ENCODE peak calls at places on chromosomes 4 and X, in five cellular contexts. Y is HT1080; G is heart left ventricle; H is T-cell; V is activated CD4-positive, alpha-beta T cell treated with anti-CD3 and anti-CD28 coated beads, Interleukin-2, amount 50 U/mL, for 4 hours. T is an unnamed sample.
A peak's percentile ranks its signal among the peaks of the same experiment; 100 is the strongest.

GRCh38 chr4:15996773-15997172 is 33.8 kb upstream of the FGFBP2 start:
- DNase-seq in Y (peak; percentile 28), G (no peak), H (no peak), V (no peak), T (no peak)

GRCh38 chr4:41613782-41614181 is 75.8 kb downstream of the LIMCH1 start:
- DNase-seq in Y (no peak), G (no peak), H (no peak), V (no peak), T (no peak)

GRCh38 chr4:48071171-48071570 is 54.6 kb downstream of the NIPAL1 start:
- DNase-seq in Y (no peak), G (no peak), H (no peak), V (no peak), T (no peak)

GRCh38 chr4:146952896-146953295 is 7.2 kb upstream of the TTC29 start:
- DNase-seq in Y (no peak), G (no peak), H (no peak), V (no peak), T (no peak)

GRCh38 chr4:75289843-75290616 is 224.2 kb downstream of the RCHY1 start:
- DNase-seq in Y (peak; percentile 4), G (no peak), H (no peak), V (no peak), T (no peak)

GRCh38 chrX:18676470-18676869 is 4.6 kb upstream of the RS1 start:
- DNase-seq in Y (no peak), G (no peak), H (no peak), V (no peak), T (no peak)

GRCh38 chrX:124341361-124342132 is 4.8 kb upstream of the SH2D1A start:
- DNase-seq in Y (no peak), G (no peak), H (no peak), V (no peak), T (no peak)

GRCh38 chr4:22901631-22902030 is 208.9 kb downstream of the GBA3 start:
- DNase-seq in Y (no peak), G (no peak), H (no peak), V (no peak), T (no peak)

GRCh38 chr4:41039312-41039711 is 175.0 kb downstream of the APBB2 start:
- DNase-seq in Y (no peak), G (no peak), H (no peak), V (no peak), T (no peak)

GRCh38 chrX:20454117-20454516 is 187.4 kb upstream of the RPS6KA3 start:
- DNase-seq in Y (peak; percentile 64), G (no peak), H (no peak), V (no peak), T (no peak)

GRCh38 chr4:129140521-129140920 is 44.6 kb downstream of the C4orf33 start:
- DNase-seq in Y (no peak), G (no peak), H (no peak), V (no peak), T (no peak)

GRCh38 chr4:6206771-6207290 is 6.5 kb upstream of the JAKMIP1 start:
- DNase-seq in Y (no peak), G (no peak), H (no peak), V (no peak), T (no peak)

GRCh38 chrX:66200855-66201795 is 37.1 kb downstream of the HEPH start:
- DNase-seq in Y (no peak), G (no peak), H (no peak), V (no peak), T (no peak)

GRCh38 chr4:80307183-80307735 is 28.3 kb upstream of the CFAP299 start:
- DNase-seq in Y (peak; percentile 39), G (no peak), H (no peak), V (no peak), T (no peak)

GRCh38 chrX:148573119-148573518 is 72.7 kb downstream of the AFF2 start:
- DNase-seq in Y (no peak), G (no peak), H (no peak), V (no peak), T (no peak)

GRCh38 chr4:113586072-113586471 is 175.5 kb downstream of the CAMK2D start:
- DNase-seq in Y (no peak), G (no peak), H (no peak), V (no peak), T (no peak)

GRCh38 chr4:86977621-86978184 is 42.9 kb downstream of the AFF1 start:
- DNase-seq in Y (peak; percentile 85), G (no peak), H (no peak), V (peak; percentile 6), T (no peak)

GRCh38 chrX:17635231-17635630 is 102.1 kb upstream of the SCML1 start:
- DNase-seq in Y (no peak), G (no peak), H (no peak), V (no peak), T (no peak)

GRCh38 chr4:130336585-130337217 is 1240.7 kb downstream of the C4orf33 start:
- DNase-seq in Y (peak; percentile 21), G (no peak), H (no peak), V (no peak), T (no peak)

GRCh38 chrX:151977009-151977408 is 2.5 kb upstream of the GABRE start:
- DNase-seq in Y (no peak), G (peak; percentile 32), H (no peak), V (no peak), T (no peak)

GRCh38 chr4:24476209-24476781 is 108.1 kb downstream of the DHX15 start:
- DNase-seq in Y (no peak), G (no peak), H (no peak), V (no peak), T (no peak)

GRCh38 chr4:10811992-10812391 is 127.4 kb upstream of the CLNK start:
- DNase-seq in Y (no peak), G (no peak), H (no peak), V (no peak), T (no peak)

GRCh38 chrX:129726307-129727111 is 12.3 kb upstream of the XPNPEP2 start:
- DNase-seq in Y (peak; percentile 59), G (peak; percentile 60), H (no peak), V (peak; percentile 14), T (no peak)

GRCh38 chr4:7872264-7872771 is 67.3 kb downstream of the AFAP1 start:
- DNase-seq in Y (peak; percentile 18), G (peak; percentile 60), H (no peak), V (no peak), T (no peak)